ENCODE peak calls at places on chromosomes 16 and 17, in ten cellular contexts. U is colonic mucosa, C is retinal pigment epithelial cell, P is pancreas, A is cardiac muscle cell, M is sigmoid colon, I is WTC11, S is A549, K is AG04449, Q is lower lobe of right lung. N is an unnamed sample.
A peak's percentile ranks its signal among the peaks of the same experiment; 100 is the strongest.

GRCh38 chr17:63529711-63530556 is 6.8 kb downstream of the KCNH6 start:
- DNase-seq in U (no peak), Q (no peak), A (no peak), I (no peak), C (no peak), P (peak; percentile 50), K (no peak), S (no peak), M (no peak), N (no peak)

GRCh38 chr16:79651363-79651762 is 50.8 kb upstream of the MAF start:
- DNase-seq in S (peak; percentile 25), M (peak; percentile 84), U (peak; percentile 52), K (no peak), C (peak; percentile 75), I (no peak), Q (no peak), A (no peak), P (no peak), N (no peak)

GRCh38 chr17:46056800-46057304 is 57.8 kb downstream of the STH start:
- DNase-seq in K (peak; percentile 9), C (no peak), Q (no peak), M (no peak), U (no peak), S (peak; percentile 47), I (no peak), P (no peak), A (no peak), N (no peak)

GRCh38 chr16:71358464-71359031 is at the start of gene CALB2:
- DNase-seq in M (peak; percentile 77), C (no peak), A (peak; percentile 84), Q (peak; percentile 81), I (peak; percentile 81), K (no peak), U (peak; percentile 61), P (peak; percentile 85), S (peak; percentile 58), N (peak; percentile 68)

GRCh38 chr17:35846055-35846809 is 22.5 kb downstream of the HEATR9 start:
- DNase-seq in I (no peak), K (peak; percentile 9), P (no peak), S (no peak), A (no peak), U (no peak), M (no peak), C (no peak), Q (no peak), N (no peak)

GRCh38 chr17:75535119-75535537 is 9.6 kb downstream of the LLGL2 start:
- DNase-seq in K (no peak), A (no peak), U (peak; percentile 74), Q (no peak), C (no peak), P (peak; percentile 59), I (no peak), S (no peak), M (no peak), N (no peak)

GRCh38 chr17:55729484-55729883 is 6.8 kb upstream of the TMEM100 start:
- DNase-seq in S (no peak), Q (no peak), C (no peak), M (no peak), I (no peak), U (no peak), A (no peak), K (no peak), P (no peak), N (no peak)

GRCh38 chr16:88681709-88682451 is 4.4 kb downstream of the SNAI3 start:
- DNase-seq in S (no peak), M (no peak), K (no peak), C (no peak), Q (peak; percentile 88), A (no peak), U (no peak), I (no peak), P (peak; percentile 75), N (peak; percentile 62)

GRCh38 chr17:51857052-51857593 is 301.4 kb downstream of the CA10 start:
- DNase-seq in C (no peak), A (no peak), I (no peak), S (no peak), U (no peak), Q (no peak), P (no peak), K (no peak), M (no peak), N (no peak)

GRCh38 chr17:17414316-17414937 is 62.4 kb upstream of the MED9 start:
- DNase-seq in U (no peak), I (no peak), M (peak; percentile 64), P (no peak), A (no peak), K (no peak), Q (no peak), S (no peak), C (no peak), N (no peak)

GRCh38 chr17:21098934-21099687 is 27.7 kb upstream of the DHRS7B start:
- DNase-seq in A (peak; percentile 90), U (peak; percentile 83), P (no peak), Q (peak; percentile 63), M (no peak), I (peak; percentile 81), S (peak; percentile 98), K (no peak), C (peak; percentile 36), N (peak; percentile 45)

GRCh38 chr17:65453204-65453931 is 108.1 kb downstream of the AXIN2 start:
- DNase-seq in Q (no peak), A (no peak), U (no peak), S (no peak), C (no peak), I (no peak), K (no peak), M (no peak), P (no peak), N (no peak)

DNA sequence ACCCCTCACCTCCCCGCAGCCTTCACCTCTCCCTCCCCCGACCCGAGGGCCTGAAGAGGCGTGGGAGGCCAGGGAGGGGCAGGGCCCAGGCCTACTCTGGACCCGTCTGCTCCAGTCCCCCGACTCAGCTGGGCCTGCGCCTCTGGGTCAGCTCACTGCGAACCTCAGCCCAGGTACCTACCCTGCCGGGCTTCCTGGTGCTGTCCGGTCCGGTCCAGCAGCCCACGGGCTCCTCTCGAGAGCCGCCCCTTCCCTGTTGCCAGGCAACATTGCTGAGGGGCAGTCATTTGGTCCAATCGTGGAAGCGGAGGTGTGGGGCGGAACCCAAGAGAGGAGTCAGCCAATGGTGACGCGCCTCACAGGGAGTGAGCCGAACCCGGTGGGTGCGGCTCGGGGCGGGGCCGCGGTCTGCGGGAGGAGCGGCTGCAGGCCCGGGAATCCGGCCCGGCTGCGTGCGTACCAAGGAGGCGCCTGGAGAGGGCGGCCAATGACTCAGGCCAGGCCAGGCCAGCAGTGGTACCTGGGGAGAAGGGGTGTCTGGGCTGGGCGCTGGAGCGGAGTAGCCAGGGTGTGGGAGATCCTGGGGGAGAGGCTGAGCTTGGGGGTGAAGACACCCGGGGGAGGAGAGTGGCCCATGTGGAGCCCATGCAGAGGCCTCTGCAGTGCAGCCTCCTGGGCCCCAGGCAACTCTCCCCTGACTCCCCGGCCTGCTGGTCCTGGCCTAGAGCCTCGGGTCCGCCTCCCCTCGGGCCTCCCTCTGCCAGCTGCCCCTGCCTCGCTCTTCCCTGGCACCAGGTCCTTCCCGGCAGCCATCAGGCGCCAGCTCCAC is at the start of gene MEAK7:
- DNase-seq in I (peak; percentile 99), U (peak; percentile 100), A (peak; percentile 99), K (peak; percentile 77), Q (peak; percentile 99), C (peak; percentile 91), P (peak; percentile 99), M (peak; percentile 99), S (peak; percentile 98), N (peak; percentile 97)
- TF ChIP-seq CTCF in I (no peak), U (no peak), A (peak; percentile 13), K (peak; percentile 39), Q (no peak), C (peak; percentile 17), P (no peak), M (no peak), S (no peak), N (no peak)

GRCh38 chr16:2092866-2093265 is 42.8 kb downstream of the PKD1 start:
- DNase-seq in K (no peak), M (no peak), S (no peak), C (no peak), I (no peak), P (no peak), Q (no peak), A (no peak), U (no peak), N (no peak)
- TF ChIP-seq CTCF in K (no peak), M (no peak), S (no peak), C (no peak), I (no peak), P (no peak), Q (no peak), A (no peak), U (no peak), N (no peak)

GRCh38 chr16:13919683-13920509 is at the start of gene ERCC4:
- DNase-seq in K (peak; percentile 94), P (peak; percentile 100), Q (peak; percentile 100), C (peak; percentile 95), M (peak; percentile 100), A (peak; percentile 100), U (peak; percentile 100), I (peak; percentile 100), S (peak; percentile 93), N (peak; percentile 94)
- TF ChIP-seq CTCF in K (peak; percentile 87), P (peak; percentile 89), Q (peak; percentile 90), C (peak; percentile 99), M (peak; percentile 88), A (peak; percentile 94), U (peak; percentile 82), I (peak; percentile 85), S (peak; percentile 90), N (peak; percentile 57)

DNA sequence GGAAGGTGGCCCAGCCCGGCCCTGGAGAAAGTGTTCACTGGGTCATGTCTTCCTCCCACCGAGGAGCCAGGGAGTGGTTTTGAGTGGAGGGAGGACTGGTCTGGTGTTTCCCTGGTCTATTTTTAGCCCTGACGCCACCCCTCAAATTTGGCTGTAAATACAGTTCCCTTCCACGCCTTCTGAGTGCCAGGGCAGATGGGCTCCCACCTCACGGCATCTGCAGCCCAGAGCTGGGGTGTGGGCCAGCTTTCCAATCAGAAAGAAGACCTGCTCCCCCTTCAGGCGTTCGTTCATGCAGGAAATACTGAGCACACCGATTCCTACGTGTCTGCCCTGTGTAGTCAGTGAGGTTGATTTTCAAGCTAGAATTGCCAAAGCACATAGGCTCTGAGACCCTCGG is 53.7 kb downstream of the SNX20 start:
- DNase-seq in Q (no peak), M (peak; percentile 91), P (no peak), A (peak; percentile 45), C (no peak), K (no peak), S (no peak), U (peak; percentile 35), I (peak; percentile 42), N (no peak)
- TF ChIP-seq CTCF in Q (peak; percentile 29), M (peak; percentile 76), P (no peak), A (peak; percentile 45), C (no peak), K (peak; percentile 29), S (no peak), U (peak; percentile 21), I (no peak), N (no peak)

GRCh38 chr17:42193216-42194132 is 820 bp downstream of the GHDC start:
- DNase-seq in U (no peak), A (no peak), M (no peak), S (no peak), K (no peak), Q (no peak), P (peak; percentile 73), C (no peak), I (no peak), N (no peak)
- TF ChIP-seq CTCF in U (no peak), A (no peak), M (no peak), S (no peak), K (no peak), Q (no peak), P (no peak), C (no peak), I (no peak), N (no peak)

GRCh38 chr17:10127819-10128375 is 70.5 kb downstream of the GAS7 start:
- DNase-seq in I (no peak), U (peak; percentile 61), K (peak; percentile 94), M (peak; percentile 94), A (no peak), P (peak; percentile 67), C (peak; percentile 95), S (no peak), Q (peak; percentile 79), N (no peak)
- TF ChIP-seq CTCF in I (no peak), U (no peak), K (peak; percentile 7), M (no peak), A (peak; percentile 18), P (no peak), C (no peak), S (no peak), Q (no peak), N (no peak)

N was measured in activated B cell treated with CpG ODN at 0.5 μM for 24 hours.